ENCODE peak calls at places on chromosomes 12 and 14, in eight cellular contexts. One of them, this sample, is unnamed.

GRCh38 chr14:77043984-77044485 is 15.5 kb upstream of the IRF2BPL start:
- DNase-seq in AG10803: no peak
- DNase-seq in T-helper 9 cell: no peak
- DNase-seq in activated CD4-positive, alpha-beta T cell treated with anti-CD3 and anti-CD28 coated beads for 48 hours: no peak
- DNase-seq in NCI-H1105 treated with DMSO at 0.1 percent for 48 hours: no peak
- DNase-seq in Daoy: no peak
- DNase-seq in stimulated activated CD4-positive, alpha-beta T cell treated with anti-CD3 and anti-CD28 coated beads, Interleukin-4, amount 100 ng/mL, for 24 hours: no peak
- DNase-seq in stimulated activated CD8-positive, alpha-beta memory T cell treated with anti-CD3 and anti-CD28 coated beads, Interleukin-2, amount 100 ng/mL, for 48 hours: no peak
- DNase-seq in this sample: no peak

GRCh38 chr14:101132051-101132541 is 228.6 kb upstream of the RTL1 start:
- DNase-seq in AG10803: no peak
- DNase-seq in T-helper 9 cell: no peak
- DNase-seq in activated CD4-positive, alpha-beta T cell treated with anti-CD3 and anti-CD28 coated beads for 48 hours: no peak
- DNase-seq in NCI-H1105 treated with DMSO at 0.1 percent for 48 hours: no peak
- DNase-seq in Daoy: peak
- DNase-seq in stimulated activated CD4-positive, alpha-beta T cell treated with anti-CD3 and anti-CD28 coated beads, Interleukin-4, amount 100 ng/mL, for 24 hours: no peak
- DNase-seq in stimulated activated CD8-positive, alpha-beta memory T cell treated with anti-CD3 and anti-CD28 coated beads, Interleukin-2, amount 100 ng/mL, for 48 hours: no peak
- DNase-seq in this sample: no peak

GRCh38 chr12:95653761-95654546 is 102.7 kb upstream of the USP44 start:
- DNase-seq in AG10803: peak
- DNase-seq in T-helper 9 cell: no peak
- DNase-seq in activated CD4-positive, alpha-beta T cell treated with anti-CD3 and anti-CD28 coated beads for 48 hours: no peak
- DNase-seq in NCI-H1105 treated with DMSO at 0.1 percent for 48 hours: no peak
- DNase-seq in Daoy: peak
- DNase-seq in stimulated activated CD4-positive, alpha-beta T cell treated with anti-CD3 and anti-CD28 coated beads, Interleukin-4, amount 100 ng/mL, for 24 hours: no peak
- DNase-seq in stimulated activated CD8-positive, alpha-beta memory T cell treated with anti-CD3 and anti-CD28 coated beads, Interleukin-2, amount 100 ng/mL, for 48 hours: no peak
- DNase-seq in this sample: peak

GRCh38 chr12:6632026-6632978 is 3.5 kb downstream of the LPAR5 start:
- DNase-seq in AG10803: no peak
- DNase-seq in T-helper 9 cell: no peak
- DNase-seq in activated CD4-positive, alpha-beta T cell treated with anti-CD3 and anti-CD28 coated beads for 48 hours: peak
- DNase-seq in NCI-H1105 treated with DMSO at 0.1 percent for 48 hours: no peak
- DNase-seq in Daoy: peak
- DNase-seq in stimulated activated CD4-positive, alpha-beta T cell treated with anti-CD3 and anti-CD28 coated beads, Interleukin-4, amount 100 ng/mL, for 24 hours: peak
- DNase-seq in stimulated activated CD8-positive, alpha-beta memory T cell treated with anti-CD3 and anti-CD28 coated beads, Interleukin-2, amount 100 ng/mL, for 48 hours: no peak
- DNase-seq in this sample: no peak

GRCh38 chr12:43057561-43057960 is 468.0 kb upstream of the PRICKLE1 start:
- DNase-seq in AG10803: no peak
- DNase-seq in T-helper 9 cell: no peak
- DNase-seq in activated CD4-positive, alpha-beta T cell treated with anti-CD3 and anti-CD28 coated beads for 48 hours: no peak
- DNase-seq in NCI-H1105 treated with DMSO at 0.1 percent for 48 hours: peak
- DNase-seq in Daoy: no peak
- DNase-seq in stimulated activated CD4-positive, alpha-beta T cell treated with anti-CD3 and anti-CD28 coated beads, Interleukin-4, amount 100 ng/mL, for 24 hours: no peak
- DNase-seq in stimulated activated CD8-positive, alpha-beta memory T cell treated with anti-CD3 and anti-CD28 coated beads, Interleukin-2, amount 100 ng/mL, for 48 hours: no peak
- DNase-seq in this sample: no peak

GRCh38 chr12:129202109-129202814 is 349.0 kb downstream of the GLT1D1 start:
- DNase-seq in AG10803: no peak
- DNase-seq in T-helper 9 cell: no peak
- DNase-seq in activated CD4-positive, alpha-beta T cell treated with anti-CD3 and anti-CD28 coated beads for 48 hours: no peak
- DNase-seq in NCI-H1105 treated with DMSO at 0.1 percent for 48 hours: no peak
- DNase-seq in Daoy: peak
- DNase-seq in stimulated activated CD4-positive, alpha-beta T cell treated with anti-CD3 and anti-CD28 coated beads, Interleukin-4, amount 100 ng/mL, for 24 hours: no peak
- DNase-seq in stimulated activated CD8-positive, alpha-beta memory T cell treated with anti-CD3 and anti-CD28 coated beads, Interleukin-2, amount 100 ng/mL, for 48 hours: no peak
- DNase-seq in this sample: no peak

GRCh38 chr12:116220756-116221155 is 56.7 kb downstream of the MED13L start:
- DNase-seq in AG10803: no peak
- DNase-seq in T-helper 9 cell: no peak
- DNase-seq in activated CD4-positive, alpha-beta T cell treated with anti-CD3 and anti-CD28 coated beads for 48 hours: no peak
- DNase-seq in NCI-H1105 treated with DMSO at 0.1 percent for 48 hours: no peak
- DNase-seq in Daoy: no peak
- DNase-seq in stimulated activated CD4-positive, alpha-beta T cell treated with anti-CD3 and anti-CD28 coated beads, Interleukin-4, amount 100 ng/mL, for 24 hours: no peak
- DNase-seq in stimulated activated CD8-positive, alpha-beta memory T cell treated with anti-CD3 and anti-CD28 coated beads, Interleukin-2, amount 100 ng/mL, for 48 hours: no peak
- DNase-seq in this sample: no peak

GRCh38 chr12:120439646-120440247 is 1.8 kb downstream of the COX6A1 start:
- DNase-seq in AG10803: peak
- DNase-seq in T-helper 9 cell: peak
- DNase-seq in activated CD4-positive, alpha-beta T cell treated with anti-CD3 and anti-CD28 coated beads for 48 hours: peak
- DNase-seq in NCI-H1105 treated with DMSO at 0.1 percent for 48 hours: peak
- DNase-seq in Daoy: peak
- DNase-seq in stimulated activated CD4-positive, alpha-beta T cell treated with anti-CD3 and anti-CD28 coated beads, Interleukin-4, amount 100 ng/mL, for 24 hours: peak
- DNase-seq in stimulated activated CD8-positive, alpha-beta memory T cell treated with anti-CD3 and anti-CD28 coated beads, Interleukin-2, amount 100 ng/mL, for 48 hours: peak
- DNase-seq in this sample: peak

GRCh38 chr14:94174622-94175402 is 690 bp downstream of the PPP4R4 start:
- DNase-seq in AG10803: no peak
- DNase-seq in T-helper 9 cell: no peak
- DNase-seq in activated CD4-positive, alpha-beta T cell treated with anti-CD3 and anti-CD28 coated beads for 48 hours: peak
- DNase-seq in NCI-H1105 treated with DMSO at 0.1 percent for 48 hours: no peak
- DNase-seq in Daoy: peak
- DNase-seq in stimulated activated CD4-positive, alpha-beta T cell treated with anti-CD3 and anti-CD28 coated beads, Interleukin-4, amount 100 ng/mL, for 24 hours: no peak
- DNase-seq in stimulated activated CD8-positive, alpha-beta memory T cell treated with anti-CD3 and anti-CD28 coated beads, Interleukin-2, amount 100 ng/mL, for 48 hours: no peak
- DNase-seq in this sample: no peak

GRCh38 chr14:58283730-58284129 is 14.6 kb upstream of the ARID4A start:
- DNase-seq in AG10803: no peak
- DNase-seq in T-helper 9 cell: no peak
- DNase-seq in activated CD4-positive, alpha-beta T cell treated with anti-CD3 and anti-CD28 coated beads for 48 hours: no peak
- DNase-seq in NCI-H1105 treated with DMSO at 0.1 percent for 48 hours: no peak
- DNase-seq in Daoy: no peak
- DNase-seq in stimulated activated CD4-positive, alpha-beta T cell treated with anti-CD3 and anti-CD28 coated beads, Interleukin-4, amount 100 ng/mL, for 24 hours: no peak
- DNase-seq in stimulated activated CD8-positive, alpha-beta memory T cell treated with anti-CD3 and anti-CD28 coated beads, Interleukin-2, amount 100 ng/mL, for 48 hours: no peak
- DNase-seq in this sample: no peak

GRCh38 chr14:105711841-105712460 is 185.6 kb downstream of the TMEM121 start:
- DNase-seq in AG10803: no peak
- DNase-seq in T-helper 9 cell: no peak
- DNase-seq in activated CD4-positive, alpha-beta T cell treated with anti-CD3 and anti-CD28 coated beads for 48 hours: no peak
- DNase-seq in NCI-H1105 treated with DMSO at 0.1 percent for 48 hours: no peak
- DNase-seq in Daoy: no peak
- DNase-seq in stimulated activated CD4-positive, alpha-beta T cell treated with anti-CD3 and anti-CD28 coated beads, Interleukin-4, amount 100 ng/mL, for 24 hours: no peak
- DNase-seq in stimulated activated CD8-positive, alpha-beta memory T cell treated with anti-CD3 and anti-CD28 coated beads, Interleukin-2, amount 100 ng/mL, for 48 hours: no peak
- DNase-seq in this sample: no peak

GRCh38 chr14:67492538-67492937 is 4.0 kb upstream of the TMEM229B start:
- DNase-seq in AG10803: no peak
- DNase-seq in T-helper 9 cell: no peak
- DNase-seq in activated CD4-positive, alpha-beta T cell treated with anti-CD3 and anti-CD28 coated beads for 48 hours: no peak
- DNase-seq in NCI-H1105 treated with DMSO at 0.1 percent for 48 hours: no peak
- DNase-seq in Daoy: no peak
- DNase-seq in stimulated activated CD4-positive, alpha-beta T cell treated with anti-CD3 and anti-CD28 coated beads, Interleukin-4, amount 100 ng/mL, for 24 hours: no peak
- DNase-seq in stimulated activated CD8-positive, alpha-beta memory T cell treated with anti-CD3 and anti-CD28 coated beads, Interleukin-2, amount 100 ng/mL, for 48 hours: no peak
- DNase-seq in this sample: no peak

GRCh38 chr14:104795781-104796681 is 483 bp upstream of the AKT1 start:
- DNase-seq in AG10803: peak
- DNase-seq in T-helper 9 cell: peak
- DNase-seq in activated CD4-positive, alpha-beta T cell treated with anti-CD3 and anti-CD28 coated beads for 48 hours: peak
- DNase-seq in NCI-H1105 treated with DMSO at 0.1 percent for 48 hours: no peak
- DNase-seq in Daoy: peak
- DNase-seq in stimulated activated CD4-positive, alpha-beta T cell treated with anti-CD3 and anti-CD28 coated beads, Interleukin-4, amount 100 ng/mL, for 24 hours: peak
- DNase-seq in stimulated activated CD8-positive, alpha-beta memory T cell treated with anti-CD3 and anti-CD28 coated beads, Interleukin-2, amount 100 ng/mL, for 48 hours: peak
- DNase-seq in this sample: no peak

GRCh38 chr14:88765130-88765529 is 27.6 kb downstream of the EML5 start:
- DNase-seq in AG10803: no peak
- DNase-seq in T-helper 9 cell: no peak
- DNase-seq in activated CD4-positive, alpha-beta T cell treated with anti-CD3 and anti-CD28 coated beads for 48 hours: no peak
- DNase-seq in NCI-H1105 treated with DMSO at 0.1 percent for 48 hours: no peak
- DNase-seq in Daoy: peak
- DNase-seq in stimulated activated CD4-positive, alpha-beta T cell treated with anti-CD3 and anti-CD28 coated beads, Interleukin-4, amount 100 ng/mL, for 24 hours: no peak
- DNase-seq in stimulated activated CD8-positive, alpha-beta memory T cell treated with anti-CD3 and anti-CD28 coated beads, Interleukin-2, amount 100 ng/mL, for 48 hours: no peak
- DNase-seq in this sample: no peak

GRCh38 chr14:73753887-73754880 is 40.0 kb upstream of the PNMA1 start:
- DNase-seq in AG10803: peak
- DNase-seq in T-helper 9 cell: no peak
- DNase-seq in activated CD4-positive, alpha-beta T cell treated with anti-CD3 and anti-CD28 coated beads for 48 hours: peak
- DNase-seq in NCI-H1105 treated with DMSO at 0.1 percent for 48 hours: no peak
- DNase-seq in Daoy: no peak
- DNase-seq in stimulated activated CD4-positive, alpha-beta T cell treated with anti-CD3 and anti-CD28 coated beads, Interleukin-4, amount 100 ng/mL, for 24 hours: peak
- DNase-seq in stimulated activated CD8-positive, alpha-beta memory T cell treated with anti-CD3 and anti-CD28 coated beads, Interleukin-2, amount 100 ng/mL, for 48 hours: no peak
- DNase-seq in this sample: no peak

GRCh38 chr14:52267501-52268190 is at the start of gene PTGDR:
- DNase-seq in AG10803: no peak
- DNase-seq in T-helper 9 cell: peak
- DNase-seq in activated CD4-positive, alpha-beta T cell treated with anti-CD3 and anti-CD28 coated beads for 48 hours: peak
- DNase-seq in NCI-H1105 treated with DMSO at 0.1 percent for 48 hours: no peak
- DNase-seq in Daoy: peak
- DNase-seq in stimulated activated CD4-positive, alpha-beta T cell treated with anti-CD3 and anti-CD28 coated beads, Interleukin-4, amount 100 ng/mL, for 24 hours: peak
- DNase-seq in stimulated activated CD8-positive, alpha-beta memory T cell treated with anti-CD3 and anti-CD28 coated beads, Interleukin-2, amount 100 ng/mL, for 48 hours: peak
- DNase-seq in this sample: no peak

GRCh38 chr12:132269266-132269968 is 60.0 kb downstream of the GALNT9 start:
- DNase-seq in AG10803: no peak
- DNase-seq in T-helper 9 cell: no peak
- DNase-seq in activated CD4-positive, alpha-beta T cell treated with anti-CD3 and anti-CD28 coated beads for 48 hours: no peak
- DNase-seq in NCI-H1105 treated with DMSO at 0.1 percent for 48 hours: no peak
- DNase-seq in Daoy: no peak
- DNase-seq in stimulated activated CD4-positive, alpha-beta T cell treated with anti-CD3 and anti-CD28 coated beads, Interleukin-4, amount 100 ng/mL, for 24 hours: no peak
- DNase-seq in stimulated activated CD8-positive, alpha-beta memory T cell treated with anti-CD3 and anti-CD28 coated beads, Interleukin-2, amount 100 ng/mL, for 48 hours: no peak
- DNase-seq in this sample: no peak

GRCh38 chr14:61475316-61475715 is 153.9 kb downstream of the PRKCH start:
- DNase-seq in AG10803: peak
- DNase-seq in T-helper 9 cell: no peak
- DNase-seq in activated CD4-positive, alpha-beta T cell treated with anti-CD3 and anti-CD28 coated beads for 48 hours: no peak
- DNase-seq in NCI-H1105 treated with DMSO at 0.1 percent for 48 hours: peak
- DNase-seq in Daoy: peak
- DNase-seq in stimulated activated CD4-positive, alpha-beta T cell treated with anti-CD3 and anti-CD28 coated beads, Interleukin-4, amount 100 ng/mL, for 24 hours: no peak
- DNase-seq in stimulated activated CD8-positive, alpha-beta memory T cell treated with anti-CD3 and anti-CD28 coated beads, Interleukin-2, amount 100 ng/mL, for 48 hours: no peak
- DNase-seq in this sample: no peak

GRCh38 chr12:77299910-77300772 is 234.8 kb upstream of the E2F7 start:
- DNase-seq in AG10803: peak
- DNase-seq in T-helper 9 cell: no peak
- DNase-seq in activated CD4-positive, alpha-beta T cell treated with anti-CD3 and anti-CD28 coated beads for 48 hours: no peak
- DNase-seq in NCI-H1105 treated with DMSO at 0.1 percent for 48 hours: no peak
- DNase-seq in Daoy: peak
- DNase-seq in stimulated activated CD4-positive, alpha-beta T cell treated with anti-CD3 and anti-CD28 coated beads, Interleukin-4, amount 100 ng/mL, for 24 hours: no peak
- DNase-seq in stimulated activated CD8-positive, alpha-beta memory T cell treated with anti-CD3 and anti-CD28 coated beads, Interleukin-2, amount 100 ng/mL, for 48 hours: no peak
- DNase-seq in this sample: no peak

GRCh38 chr14:79809849-79810612 is 401.3 kb downstream of the DIO2 start:
- DNase-seq in AG10803: no peak
- DNase-seq in T-helper 9 cell: no peak
- DNase-seq in activated CD4-positive, alpha-beta T cell treated with anti-CD3 and anti-CD28 coated beads for 48 hours: no peak
- DNase-seq in NCI-H1105 treated with DMSO at 0.1 percent for 48 hours: peak
- DNase-seq in Daoy: no peak
- DNase-seq in stimulated activated CD4-positive, alpha-beta T cell treated with anti-CD3 and anti-CD28 coated beads, Interleukin-4, amount 100 ng/mL, for 24 hours: no peak
- DNase-seq in stimulated activated CD8-positive, alpha-beta memory T cell treated with anti-CD3 and anti-CD28 coated beads, Interleukin-2, amount 100 ng/mL, for 48 hours: no peak
- DNase-seq in this sample: no peak

This sample was measured in gastrocnemius medialis.